ENCODE peak calls at places on chromosomes 16 and 17, in nine cellular contexts. I is non-pigmented ciliary epithelial cell, R is cardiac muscle cell, C is ascending aorta, O is T-helper 17 cell, G is skeletal muscle cell, L is lower lobe of right lung, Y is GM20000, U is fibroblast of the aortic adventitia. W is an unnamed sample.

GRCh38 chr16:69937465-69937951 is 13.6 kb upstream of the CLEC18A start:
- DNase-seq in I (no peak), R (no peak), C (no peak), O (no peak), Y (no peak), L (peak; percentile 33), U (no peak), G (no peak), W (no peak)

GRCh38 chr17:46002311-46002972 is 3.4 kb downstream of the STH start:
- DNase-seq in G (peak; percentile 5), L (peak; percentile 73), C (peak; percentile 17), R (peak; percentile 71), O (peak; percentile 68), Y (peak; percentile 86), I (no peak), U (peak; percentile 69), W (no peak)

GRCh38 chr16:53743149-53743566 is 39.2 kb downstream of the FTO start:
- DNase-seq in C (no peak), L (no peak), U (peak; percentile 26), R (peak; percentile 55), G (no peak), I (no peak), O (no peak), Y (no peak), W (no peak)

GRCh38 chr17:17088104-17088485 is 45.8 kb downstream of the MPRIP start:
- DNase-seq in Y (no peak), L (no peak), G (no peak), O (no peak), R (no peak), C (no peak), I (no peak), U (no peak), W (no peak)

GRCh38 chr17:45092932-45093430 is 31.9 kb downstream of the NMT1 start:
- DNase-seq in R (peak; percentile 98), I (peak; percentile 95), G (peak; percentile 94), L (peak; percentile 71), O (no peak), C (peak; percentile 81), U (peak; percentile 99), Y (no peak), W (no peak)

GRCh38 chr17:74733365-74734122 is 3.5 kb upstream of the RAB37 start:
- DNase-seq in G (no peak), U (no peak), R (no peak), L (no peak), O (no peak), I (no peak), C (no peak), Y (no peak), W (no peak)

GRCh38 chr17:8988263-8988662 is 22.8 kb upstream of the PIK3R5 start:
- DNase-seq in C (no peak), I (no peak), G (no peak), Y (no peak), R (no peak), O (no peak), U (no peak), L (no peak), W (no peak)

GRCh38 chr17:34723875-34724274 is 144.5 kb downstream of the TMEM132E start:
- DNase-seq in Y (no peak), G (no peak), C (no peak), L (no peak), U (no peak), O (no peak), R (no peak), I (no peak), W (no peak)

GRCh38 chr16:69119536-69119935 is 12.9 kb downstream of the CHTF8 start:
- DNase-seq in O (no peak), R (no peak), Y (no peak), I (no peak), L (no peak), C (no peak), U (no peak), G (no peak), W (no peak)

GRCh38 chr17:9465216-9465921 is 110.3 kb downstream of the STX8 start:
- DNase-seq in R (peak; percentile 92), C (no peak), L (no peak), U (peak; percentile 78), I (no peak), G (peak; percentile 78), O (no peak), Y (no peak), W (no peak)

GRCh38 chr16:87856796-87857228 is 12.5 kb downstream of the SLC7A5 start:
- DNase-seq in O (no peak), L (no peak), I (no peak), G (no peak), U (no peak), Y (no peak), R (no peak), C (no peak), W (no peak)

GRCh38 chr16:53839150-53839549 is 135.2 kb downstream of the FTO start:
- DNase-seq in G (no peak), I (no peak), C (no peak), R (no peak), O (no peak), U (no peak), L (no peak), Y (no peak), W (no peak)

GRCh38 chr16:11669380-11670146 is 1.3 kb downstream of the SNN start:
- DNase-seq in Y (peak; percentile 70), L (peak; percentile 77), C (peak; percentile 47), I (no peak), G (no peak), O (no peak), U (peak; percentile 20), R (no peak), W (no peak)

GRCh38 chr16:83953796-83954576 is 946 bp downstream of the OSGIN1 start:
- DNase-seq in I (peak; percentile 19), L (no peak), R (peak; percentile 27), G (no peak), C (no peak), Y (peak; percentile 67), O (no peak), U (peak; percentile 42), W (no peak)

GRCh38 chr16:81261049-81261648 is 22.7 kb downstream of the BCO1 start:
- DNase-seq in G (no peak), Y (peak; percentile 48), L (no peak), O (no peak), R (peak; percentile 25), U (peak; percentile 35), I (no peak), C (no peak), W (no peak)

GRCh38 chr16:87178977-87179376 is 138.2 kb downstream of the C16orf95 start:
- DNase-seq in I (no peak), G (no peak), Y (no peak), L (no peak), R (peak; percentile 84), U (peak; percentile 60), O (no peak), C (no peak), W (no peak)

GRCh38 chr16:30104090-30104489 is 8.1 kb upstream of the YPEL3 start:
- DNase-seq in C (no peak), L (no peak), U (no peak), R (no peak), I (no peak), O (no peak), Y (no peak), G (no peak), W (no peak)

GRCh38 chr16:47561286-47561685 is 100.2 kb downstream of the PHKB start:
- DNase-seq in R (no peak), O (no peak), L (no peak), I (no peak), Y (no peak), C (no peak), U (no peak), G (no peak), W (no peak)

GRCh38 chr16:12798846-12799245 is 4.8 kb downstream of the CPPED1 start:
- DNase-seq in I (no peak), G (no peak), R (no peak), C (no peak), Y (no peak), U (no peak), L (no peak), O (no peak), W (no peak)

GRCh38 chr17:76237859-76238313 is 2.4 kb downstream of the RNF157 start:
- DNase-seq in R (no peak), C (no peak), L (no peak), U (no peak), Y (no peak), O (no peak), G (no peak), I (no peak), W (no peak)